ENCODE peak calls at places on chromosome 21, in nine cellular contexts. F is SW 1271; K is CD8-positive, alpha-beta T cell; L is Caki2; G is GM06990; T is thoracic aorta; A is cardiac muscle cell; I is HFFc6; H is CD4-positive, alpha-beta memory T cell. R is an unnamed sample.
A peak's percentile ranks its signal among the peaks of the same experiment; 100 is the strongest.

GRCh38 chr21:42227909-42228708 is 9.2 kb downstream of the ABCG1 start:
- DNase-seq in F (peak; percentile 43), K (peak; percentile 86), L (peak; percentile 97), G (peak; percentile 84), T (peak; percentile 73), A (no peak), I (peak; percentile 8), H (peak; percentile 87), R (peak; percentile 90)

GRCh38 chr21:25567472-25567871 is 39.8 kb downstream of the MRPL39 start:
- DNase-seq in F (no peak), K (no peak), L (no peak), G (no peak), T (no peak), A (no peak), I (no peak), H (no peak), R (no peak)

GRCh38 chr21:38334866-38335265 is 78.1 kb downstream of the KCNJ15 start:
- DNase-seq in F (no peak), K (peak; percentile 29), L (no peak), G (no peak), T (no peak), A (no peak), I (no peak), H (no peak), R (no peak)

GRCh38 chr21:34836933-34837505 is 168.2 kb downstream of the CLIC6 start:
- DNase-seq in F (no peak), K (no peak), L (no peak), G (no peak), T (no peak), A (no peak), I (no peak), H (no peak), R (no peak)

GRCh38 chr21:18382141-18382540 is 21.4 kb downstream of the TMPRSS15 start:
- DNase-seq in F (no peak), K (no peak), L (no peak), G (no peak), T (no peak), A (no peak), I (no peak), H (no peak), R (no peak)

GRCh38 chr21:44712203-44713028 is 1.0 kb upstream of the TSPEAR start:
- DNase-seq in F (no peak), K (no peak), L (no peak), G (no peak), T (no peak), A (no peak), I (no peak), H (no peak), R (no peak)

GRCh38 chr21:37257526-37257966 is 9.6 kb downstream of the VPS26C start:
- DNase-seq in F (peak; percentile 29), K (no peak), L (no peak), G (no peak), T (no peak), A (no peak), I (peak; percentile 8), H (peak; percentile 12), R (peak; percentile 63)

GRCh38 chr21:29704719-29705118 is 235.1 kb downstream of the GRIK1 start:
- DNase-seq in F (no peak), K (no peak), L (no peak), G (no peak), T (no peak), A (no peak), I (no peak), H (no peak), R (no peak)

GRCh38 chr21:43362306-43362927 is 64.5 kb downstream of the SIK1 start:
- DNase-seq in F (no peak), K (peak; percentile 85), L (no peak), G (peak; percentile 87), T (no peak), A (no peak), I (peak; percentile 60), H (peak; percentile 83), R (peak; percentile 81)

GRCh38 chr21:31566611-31567010 is 92.9 kb upstream of the SOD1 start:
- DNase-seq in F (no peak), K (no peak), L (no peak), G (no peak), T (no peak), A (no peak), I (no peak), H (no peak), R (no peak)

GRCh38 chr21:30268608-30269197 is 14.0 kb downstream of the KRTAP24-1 start:
- DNase-seq in F (no peak), K (no peak), L (no peak), G (no peak), T (no peak), A (peak; percentile 48), I (no peak), H (no peak), R (no peak)

GRCh38 chr21:35730325-35730724 is 330.0 kb downstream of the SETD4 start:
- DNase-seq in F (no peak), K (no peak), L (no peak), G (no peak), T (no peak), A (no peak), I (no peak), H (no peak), R (no peak)

GRCh38 chr21:31203371-31204054 is 140.5 kb downstream of the TIAM1 start:
- DNase-seq in F (no peak), K (no peak), L (peak; percentile 46), G (no peak), T (no peak), A (no peak), I (no peak), H (no peak), R (no peak)

GRCh38 chr21:27126140-27126539 is 159.3 kb upstream of the ADAMTS5 start:
- DNase-seq in F (no peak), K (no peak), L (no peak), G (no peak), T (no peak), A (no peak), I (no peak), H (no peak), R (no peak)

GRCh38 chr21:41612674-41613250 is 104.8 kb upstream of the TMPRSS2 start:
- DNase-seq in F (peak; percentile 13), K (no peak), L (peak; percentile 74), G (no peak), T (peak; percentile 80), A (peak; percentile 65), I (peak; percentile 93), H (no peak), R (peak; percentile 70)

GRCh38 chr21:34307991-34308532 is 55.7 kb upstream of the KCNE2 start:
- DNase-seq in F (no peak), K (no peak), L (no peak), G (no peak), T (no peak), A (no peak), I (no peak), H (no peak), R (no peak)

GRCh38 chr21:42520628-42521253 is 7.1 kb downstream of the SLC37A1 start:
- DNase-seq in F (no peak), K (no peak), L (no peak), G (no peak), T (no peak), A (no peak), I (no peak), H (no peak), R (no peak)

GRCh38 chr21:42983102-42983501 is 8.7 kb downstream of the PKNOX1 start:
- DNase-seq in F (no peak), K (no peak), L (no peak), G (no peak), T (no peak), A (no peak), I (no peak), H (no peak), R (no peak)

GRCh38 chr21:46425061-46425460 is 33.6 kb upstream of the DIP2A start:
- DNase-seq in F (no peak), K (peak; percentile 61), L (no peak), G (no peak), T (no peak), A (no peak), I (no peak), H (peak; percentile 10), R (no peak)

GRCh38 chr21:46459356-46460112 is 843 bp downstream of the DIP2A start:
- DNase-seq in F (no peak), K (no peak), L (no peak), G (no peak), T (no peak), A (peak; percentile 10), I (peak; percentile 30), H (no peak), R (peak; percentile 49)